ENCODE peak calls at places on chromosomes 3 and 15, in eight cellular contexts. Y is GM23248, G is GM23338, F is PC-3, E is HepG2, B is endothelial cell of umbilical vein, V is H9, H is hepatocyte. S is an unnamed sample.
A peak's percentile ranks its signal among the peaks of the same experiment; 100 is the strongest.

GRCh38 chr3:10361375-10361774 is 40.5 kb upstream of the SEC13 start:
- DNase-seq in Y (no peak), G (no peak), F (no peak), E (no peak), B (no peak), V (no peak), H (no peak), S (no peak)

GRCh38 chr3:133827684-133828083 is 22.1 kb downstream of the SRPRB start:
- DNase-seq in Y (no peak), G (no peak), F (no peak), E (no peak), B (no peak), V (no peak), H (no peak), S (no peak)

GRCh38 chr3:166593776-166594175 is 756.6 kb upstream of the BCHE start:
- DNase-seq in Y (no peak), G (no peak), F (no peak), E (no peak), B (no peak), V (no peak), H (no peak), S (no peak)

GRCh38 chr3:11476814-11477213 is 166.9 kb downstream of the VGLL4 start:
- DNase-seq in Y (no peak), G (no peak), F (no peak), E (no peak), B (peak; percentile 75), V (no peak), H (peak; percentile 30), S (no peak)

GRCh38 chr3:114067804-114068203 is 11.3 kb downstream of the QTRT2 start:
- DNase-seq in Y (no peak), G (no peak), F (no peak), E (no peak), B (no peak), V (no peak), H (no peak), S (no peak)

GRCh38 chr15:68871507-68871906 is 50.8 kb upstream of the ANP32A start:
- DNase-seq in Y (no peak), G (no peak), F (no peak), E (no peak), B (no peak), V (no peak), H (no peak), S (no peak)

GRCh38 chr15:56491110-56491722 is 26.3 kb upstream of the MNS1 start:
- DNase-seq in Y (peak; percentile 84), G (peak; percentile 90), F (peak; percentile 79), E (peak; percentile 54), B (peak; percentile 76), V (peak; percentile 65), H (peak; percentile 86), S (peak; percentile 62)

GRCh38 chr15:98883504-98883903 is 124.1 kb downstream of the PGPEP1L start:
- DNase-seq in Y (no peak), G (no peak), F (no peak), E (no peak), B (no peak), V (no peak), H (no peak), S (no peak)

GRCh38 chr15:59394166-59394661 is 21.5 kb upstream of the MYO1E start:
- DNase-seq in Y (peak; percentile 28), G (no peak), F (no peak), E (no peak), B (no peak), V (no peak), H (no peak), S (no peak)

GRCh38 chr15:61011576-61012336 is 217.3 kb downstream of the RORA start:
- DNase-seq in Y (no peak), G (peak; percentile 82), F (no peak), E (no peak), B (no peak), V (peak; percentile 59), H (no peak), S (no peak)

GRCh38 chr15:77527831-77528231 is 104.9 kb downstream of the LINGO1 start:
- DNase-seq in Y (no peak), G (no peak), F (no peak), E (no peak), B (no peak), V (no peak), H (no peak), S (no peak)

GRCh38 chr3:172145287-172145686 is 105.9 kb downstream of the FNDC3B start:
- DNase-seq in Y (no peak), G (no peak), F (no peak), E (no peak), B (no peak), V (no peak), H (no peak), S (no peak)

GRCh38 chr3:142724682-142725351 is 983 bp downstream of the TRPC1 start:
- DNase-seq in Y (peak; percentile 72), G (peak; percentile 92), F (peak; percentile 28), E (peak; percentile 68), B (peak; percentile 50), V (peak; percentile 82), H (peak; percentile 64), S (peak; percentile 6)
- H3K27ac ChIP-seq in Y (peak overlapping the region; percentile 87), G (peak overlapping the region; percentile 94), F (no peak overlapping the region), E (peak overlapping the region; percentile 92), B (peak overlapping the region; percentile 5), V (peak overlapping the region; percentile 72), H (peak overlapping the region; percentile 74), S (peak overlapping the region; percentile 89)

DNA sequence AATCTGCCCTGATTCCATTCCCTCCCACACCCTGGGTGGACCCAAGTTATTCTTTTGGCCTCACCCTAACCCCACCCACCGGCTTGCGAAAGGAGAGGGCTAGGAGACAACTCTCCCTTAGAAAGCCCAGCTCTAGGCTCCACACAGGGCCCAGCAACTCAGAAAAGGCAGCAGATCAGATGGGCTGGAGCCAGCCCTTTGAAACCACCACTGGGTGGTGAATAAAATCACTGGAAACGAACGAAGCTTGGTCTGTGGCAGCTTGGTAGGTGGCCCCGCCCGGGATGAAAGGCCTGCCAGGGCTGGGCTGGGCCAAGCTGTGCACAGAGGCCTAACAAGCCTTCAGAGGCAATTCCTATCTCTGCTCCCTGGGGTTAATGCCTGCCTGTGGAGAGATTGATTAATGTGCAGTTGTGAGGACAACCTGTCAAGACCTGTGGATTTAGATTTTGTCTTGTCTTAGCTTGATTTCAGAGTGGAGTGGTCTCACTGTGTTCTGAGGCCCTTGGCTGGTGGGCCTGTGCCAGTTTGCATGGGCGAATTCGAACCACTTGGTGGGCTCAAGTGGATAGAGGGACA is 38.8 kb downstream of the BHLHE40 start:
- DNase-seq in Y (peak; percentile 88), G (no peak), F (peak; percentile 64), E (no peak), B (no peak), V (no peak), H (peak; percentile 39), S (peak; percentile 71)
- H2AFZ ChIP-seq in Y (peak overlapping the region; percentile 39), G (no peak overlapping the region), F (peak overlapping the region; percentile 1), E (no peak overlapping the region), B (peak overlapping the region; percentile 53), V (no peak overlapping the region), H (no peak overlapping the region), S (peak overlapping the region; percentile 20)

GRCh38 chr3:50275996-50276761 is 2.7 kb upstream of the LSMEM2 start:
- DNase-seq in Y (no peak), G (peak; percentile 89), F (no peak), E (no peak), B (no peak), V (peak; percentile 82), H (no peak), S (no peak)

GRCh38 chr3:50279255-50280016 is 549 bp downstream of the LSMEM2 start:
- DNase-seq in Y (no peak), G (no peak), F (no peak), E (no peak), B (no peak), V (no peak), H (no peak), S (no peak)

GRCh38 chr3:50276762-50277101 is 2.2 kb upstream of the LSMEM2 start:
- DNase-seq in Y (no peak), G (no peak), F (no peak), E (no peak), B (no peak), V (no peak), H (no peak), S (no peak)

GRCh38 chr3:50278868-50279224 is at the start of gene LSMEM2:
- DNase-seq in Y (no peak), G (no peak), F (no peak), E (no peak), B (no peak), V (no peak), H (no peak), S (no peak)

GRCh38 chr3:50278106-50278867 is 600 bp upstream of the LSMEM2 start:
- DNase-seq in Y (no peak), G (no peak), F (no peak), E (no peak), B (no peak), V (no peak), H (no peak), S (no peak)
- H3K27ac ChIP-seq in Y (no peak overlapping the region), G (no peak overlapping the region), F (no peak overlapping the region), E (no peak overlapping the region), B (no peak overlapping the region), V (no peak overlapping the region), H (no peak overlapping the region), S (no peak overlapping the region)

DNA sequence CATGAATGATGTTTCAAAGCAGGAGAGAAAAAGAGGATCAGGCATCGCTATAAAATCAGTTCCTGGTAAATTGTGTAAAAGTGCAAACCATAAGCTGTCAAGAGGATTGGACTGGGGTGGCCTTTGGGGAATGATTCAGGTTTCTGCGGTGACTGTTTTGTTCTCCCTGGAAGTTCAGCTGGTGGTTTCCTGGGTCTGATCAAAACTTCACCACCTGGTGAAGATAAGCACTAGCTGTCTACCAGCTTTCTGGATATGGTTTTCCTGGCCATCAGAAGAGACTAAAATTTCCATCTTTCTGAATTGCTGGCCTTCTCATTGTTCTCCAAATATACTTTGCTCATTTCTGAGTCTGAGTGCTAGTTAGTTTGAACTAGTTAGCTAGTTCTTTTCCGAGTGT is 2.7 kb upstream of the NANOGP8 start:
- DNase-seq in Y (no peak), G (no peak), F (no peak), E (no peak), B (no peak), V (no peak), H (no peak), S (no peak)
- H2AFZ ChIP-seq in Y (no peak overlapping the region), G (no peak overlapping the region), F (no peak overlapping the region), E (no peak overlapping the region), B (no peak overlapping the region), V (no peak overlapping the region), H (no peak overlapping the region), S (no peak overlapping the region)